ENCODE peak calls at places on chromosomes 7 and 10, in seven cellular contexts. D is tibial nerve, M is A549, U is suprapubic skin, Q is sigmoid colon, T is esophagus muscularis mucosa, R is transverse colon. W is an unnamed sample. For H3K9me3, the result is how much of the 10 kb centered on the place peaks cover.

GRCh38 chr7:20831451-20831850 is 44.8 kb upstream of the SP8 start:
- DNase-seq in U (no peak), T (no peak), M (no peak), Q (no peak), D (no peak), R (no peak), W (no peak)

GRCh38 chr7:129187681-129188371 is 607 bp upstream of the SMO start:
- DNase-seq in M (peak), R (no peak), U (no peak), T (no peak), Q (peak), D (no peak), W (no peak)

GRCh38 chr7:84912993-84913635 is 273.7 kb downstream of the SEMA3D start:
- DNase-seq in Q (no peak), D (no peak), M (no peak), T (no peak), U (no peak), R (no peak), W (no peak)

GRCh38 chr10:1230138-1230537 is 174.0 kb downstream of the WDR37 start:
- DNase-seq in M (no peak), Q (no peak), U (no peak), R (no peak), T (no peak), D (no peak), W (no peak)

GRCh38 chr10:83931669-83932068 is 207.6 kb upstream of the GHITM start:
- DNase-seq in U (no peak), M (no peak), R (no peak), D (no peak), T (peak), Q (no peak), W (no peak)

GRCh38 chr10:102229810-102230263 is 3.7 kb downstream of the ELOVL3 start:
- DNase-seq in T (peak), Q (peak), U (peak), R (peak), M (peak), D (peak), W (peak)

GRCh38 chr10:79981673-79982485 is 33.0 kb upstream of the SFTPD start:
- DNase-seq in T (no peak), R (peak), U (peak), D (no peak), Q (peak), M (peak), W (peak)

GRCh38 chr7:55189878-55190436 is 171.1 kb downstream of the EGFR start:
- DNase-seq in R (no peak), Q (peak), D (no peak), M (no peak), U (peak), T (no peak), W (no peak)

GRCh38 chr10:99633832-99634231 is 13.6 kb upstream of the SLC25A28 start:
- DNase-seq in R (no peak), M (no peak), U (no peak), D (no peak), Q (no peak), T (no peak), W (no peak)

DNA sequence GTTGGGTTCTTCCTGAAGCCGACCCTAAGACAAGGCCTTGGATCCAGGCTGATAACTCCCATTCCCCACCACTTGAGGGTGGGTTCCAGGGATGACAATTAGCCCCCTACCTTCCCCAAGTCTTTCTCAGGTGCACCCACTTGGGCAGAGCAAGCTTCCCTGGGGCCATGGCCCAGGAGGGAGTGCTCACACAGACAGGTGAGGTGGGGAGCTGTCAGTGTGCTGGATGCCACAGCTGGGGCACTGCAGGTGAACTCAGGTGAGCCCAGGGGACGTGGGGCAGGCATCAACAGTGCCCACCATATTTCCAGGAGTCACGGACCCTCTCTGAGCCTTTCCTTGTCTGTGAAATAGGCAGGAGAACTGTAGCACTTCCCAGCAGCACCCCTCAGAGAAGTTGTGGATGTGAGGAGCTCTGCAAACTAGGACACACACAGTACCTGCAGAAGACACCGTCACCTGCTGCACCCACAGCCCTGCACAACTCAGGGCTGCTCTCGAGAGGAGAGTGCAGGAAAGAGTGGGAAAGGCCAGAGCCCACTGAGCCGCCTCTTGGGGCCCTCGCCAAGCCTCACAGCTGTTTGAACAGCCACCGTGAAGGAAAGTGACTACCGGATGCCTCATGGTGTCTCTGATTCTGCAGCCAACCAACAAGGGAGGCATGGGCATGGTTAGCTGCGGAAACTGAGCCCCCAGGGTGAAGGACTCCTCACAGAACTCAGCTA is 17.8 kb downstream of the SH3PXD2A start:
- DNase-seq in Q (peak), U (peak), D (no peak), M (no peak), R (no peak), T (no peak), W (no peak)
- H3K9me3 ChIP-seq in Q (under half), U (under half), D (under half), M (under half), R (under half), T (under half), W (under half)

GRCh38 chr7:90433221-90433620 is 30.0 kb downstream of the CLDN12 start:
- DNase-seq in R (no peak), U (no peak), T (no peak), D (no peak), Q (no peak), M (no peak), W (no peak)
- TF ChIP-seq EP300 in R (no peak), U (no peak), T (no peak), D (no peak), Q (no peak), M (no peak), W (no peak)

DNA sequence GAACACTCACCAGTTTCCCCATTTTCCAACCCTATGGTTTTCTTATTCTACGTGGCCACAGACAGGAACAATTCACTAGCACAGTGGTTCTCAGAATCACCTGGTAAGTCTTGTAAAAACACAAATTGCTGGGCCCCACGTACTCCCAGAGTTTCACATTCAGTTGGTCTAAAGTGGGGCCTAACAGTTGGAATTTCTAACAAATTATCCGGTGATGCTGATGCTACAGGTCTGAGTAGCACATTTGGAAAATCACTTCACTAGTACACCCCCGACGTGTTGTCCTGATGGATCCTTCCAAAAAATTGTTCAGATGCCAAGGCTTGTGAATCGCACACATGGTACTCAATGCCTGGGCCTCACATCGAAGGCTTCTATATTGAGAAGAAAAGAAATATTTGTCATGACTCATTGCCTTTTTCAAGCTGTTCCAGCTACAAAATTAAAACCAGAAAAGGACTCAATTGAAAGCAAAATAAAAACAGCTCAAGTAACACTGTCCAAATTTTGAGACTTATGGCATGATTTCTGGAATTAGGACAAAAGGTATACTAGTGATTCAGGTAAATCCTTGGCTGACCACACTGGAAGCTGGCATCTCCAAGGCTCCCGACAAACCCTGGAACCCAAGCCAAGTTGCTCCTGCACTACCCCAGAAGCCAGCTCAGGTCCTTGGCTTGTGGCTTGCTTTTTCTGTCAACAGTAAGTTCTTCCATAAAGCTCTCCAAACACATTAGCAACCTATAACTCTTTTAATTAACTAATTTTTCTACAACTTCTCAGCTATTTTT is 12.9 kb upstream of the VIM start:
- DNase-seq in T (no peak), R (no peak), M (no peak), Q (no peak), U (no peak), D (no peak), W (no peak)
- H3K27ac ChIP-seq in T (peak), R (peak), M (peak), Q (peak), U (peak), D (peak), W (no peak)

DNA sequence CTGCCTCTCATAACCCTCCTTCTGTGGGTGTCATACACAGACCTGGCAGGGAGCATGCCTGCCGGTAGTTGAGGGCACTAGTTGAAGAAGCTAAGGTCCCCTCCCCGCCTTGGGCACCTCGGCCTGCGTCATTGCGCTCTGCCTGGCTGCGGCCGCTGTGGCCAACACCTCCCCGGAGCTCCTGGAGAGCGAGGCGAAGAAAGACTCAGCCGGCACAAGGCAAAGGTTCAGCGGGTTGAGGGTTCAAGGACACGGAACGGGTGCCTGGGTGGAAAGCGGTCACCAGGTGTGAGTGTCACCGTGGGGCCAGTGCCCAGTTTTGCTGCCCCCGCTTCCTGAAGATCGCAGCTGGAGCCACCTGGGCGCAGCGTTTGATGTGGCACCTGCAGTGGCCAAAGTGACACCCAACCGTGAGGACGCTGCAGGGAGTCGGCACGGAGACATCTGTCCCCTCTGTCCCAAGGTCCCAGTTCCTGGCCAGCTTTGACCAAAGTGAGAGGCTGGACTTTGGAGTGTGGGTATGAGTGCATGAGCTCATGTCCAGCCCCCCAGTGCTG is 14.8 kb upstream of the ZNF735 start:
- DNase-seq in M (no peak), T (no peak), U (no peak), Q (no peak), D (no peak), R (no peak), W (no peak)
- H3K9me3 ChIP-seq in M (under half), T (under half), U (under half), Q (under half), D (under half), R (under half), W (half or more)

W was measured in stomach.